ENCODE peak calls at places on chromosomes 13 and 19, in four cellular contexts. I, K, D and M are unnamed samples.
A peak's percentile ranks its signal among the peaks of the same experiment; 100 is the strongest.

GRCh38 chr13:110250258-110250891 is 56.6 kb downstream of the COL4A1 start:
- DNase-seq in I (peak; percentile 71), D (peak; percentile 71), K (no peak), M (no peak)

GRCh38 chr19:23823952-23824389 is 65.3 kb upstream of the ZNF681 start:
- DNase-seq in D (no peak), I (no peak), K (no peak), M (peak; percentile 17)

GRCh38 chr13:111664060-111664459 is 343.6 kb downstream of the TEX29 start:
- DNase-seq in D (no peak), K (no peak), I (no peak), M (no peak)

GRCh38 chr13:73261739-73262216 is 203.0 kb downstream of the KLF5 start:
- DNase-seq in K (no peak), D (no peak), I (no peak), M (peak; percentile 12)

GRCh38 chr19:39389621-39390414 is 1.1 kb downstream of the PAF1 start:
- DNase-seq in I (no peak), D (no peak), K (no peak), M (no peak)

GRCh38 chr19:32688315-32688714 is 3.3 kb upstream of the NUDT19 start:
- DNase-seq in D (peak; percentile 29), K (no peak), I (no peak), M (no peak)

GRCh38 chr13:21219044-21219381 is 42.6 kb downstream of the MRPL57 start:
- DNase-seq in I (no peak), K (no peak), D (no peak), M (no peak)

GRCh38 chr13:77143325-77143907 is 116.5 kb upstream of the FBXL3 start:
- DNase-seq in D (no peak), K (no peak), I (no peak), M (no peak)

GRCh38 chr13:99124695-99125334 is 75.8 kb upstream of the UBAC2 start:
- DNase-seq in I (no peak), D (no peak), K (no peak), M (no peak)

DNA sequence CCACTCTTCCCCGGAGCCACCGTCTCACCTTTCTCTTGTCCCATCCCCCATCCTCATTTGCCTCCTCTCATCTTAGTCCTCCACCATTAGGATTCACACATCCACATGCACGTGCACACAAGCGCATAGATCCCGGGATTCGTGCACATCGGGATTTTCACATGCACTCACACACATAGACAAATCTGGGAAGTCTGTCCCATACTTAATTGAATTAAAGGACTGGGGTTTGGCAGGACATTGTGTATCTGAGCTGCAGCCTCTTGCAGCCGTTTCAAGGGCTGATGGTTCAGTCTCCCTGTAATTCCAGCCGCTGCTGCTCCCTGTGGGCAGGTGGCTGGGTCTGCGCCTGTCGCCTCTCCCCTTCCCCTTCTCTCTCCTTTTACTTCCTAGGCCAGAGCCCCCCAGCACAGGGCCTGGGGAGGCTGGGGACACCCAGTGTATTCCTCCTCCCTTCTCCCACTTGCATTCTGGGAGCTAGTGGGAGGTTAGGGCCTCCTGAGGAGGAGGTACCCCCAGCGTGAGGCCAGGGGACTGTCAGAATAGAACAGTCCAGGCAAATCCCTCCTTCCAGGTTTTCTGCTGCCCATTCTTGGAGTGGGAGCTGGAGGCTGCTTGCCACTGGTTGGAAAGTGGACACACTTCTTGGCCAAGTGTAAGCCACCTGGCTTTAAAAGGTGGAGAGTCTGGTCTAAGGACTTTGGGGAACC is 43.6 kb downstream of the LYL1 start:
- DNase-seq in I (no peak), K (no peak), D (no peak), M (peak; percentile 48)
- TF ChIP-seq CTCF in I (peak; percentile 7), K (no peak), D (peak; percentile 33), M (peak; percentile 24)

GRCh38 chr19:8000298-8001038 is 5.0 kb downstream of the ELAVL1 start:
- DNase-seq in I (no peak), D (no peak), K (no peak), M (no peak)
- H3K4me1 ChIP-seq in I (peaks cover 26% of the 10 kb centered on the region), D (peaks cover 86% of the 10 kb centered on the region), K (peaks cover 15% of the 10 kb centered on the region), M (no peaks in the 10 kb centered on the region)

GRCh38 chr13:45718063-45718462 is 15.9 kb downstream of the CBY2 start:
- DNase-seq in D (no peak), K (no peak), I (no peak), M (no peak)
- TF ChIP-seq CTCF in D (peak; percentile 21), K (no peak), I (no peak), M (peak; percentile 56)

DNA sequence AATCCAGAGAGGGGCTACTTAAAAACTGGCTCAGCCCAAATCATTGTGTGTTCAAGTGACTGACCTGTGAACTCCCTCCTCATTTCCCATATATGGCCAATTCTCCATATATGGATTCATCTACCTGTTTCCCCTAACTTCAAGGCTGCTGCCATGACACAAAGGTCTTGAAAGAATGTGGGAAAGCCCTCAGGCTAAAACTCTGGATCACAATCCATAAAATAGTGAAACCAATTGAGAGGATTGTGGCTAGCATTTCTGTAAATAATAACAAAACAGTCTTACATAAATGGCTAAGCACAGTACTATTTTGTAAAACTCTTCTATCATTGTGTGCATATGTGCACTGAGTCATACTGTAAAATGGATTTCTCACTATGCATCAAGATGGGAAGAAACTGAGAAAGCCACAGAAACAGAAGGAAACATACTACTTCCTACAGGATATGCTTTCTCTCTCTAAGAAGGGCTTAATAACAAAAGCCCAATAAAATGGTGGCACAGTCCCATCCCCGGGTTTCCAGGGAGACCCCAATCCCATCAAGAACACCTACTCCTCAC is 80.5 kb downstream of the FOXO1 start:
- DNase-seq in D (no peak), I (no peak), K (no peak), M (no peak)
- H3K4me1 ChIP-seq in D (peaks cover 77% of the 10 kb centered on the region), I (no peaks in the 10 kb centered on the region), K (peaks cover 5% of the 10 kb centered on the region), M (peaks cover 11% of the 10 kb centered on the region)

GRCh38 chr19:7534531-7534980 is 961 bp upstream of the PNPLA6 start:
- DNase-seq in D (peak; percentile 63), K (peak; percentile 79), I (peak; percentile 80), M (peak; percentile 71)
- TF ChIP-seq CTCF in D (no peak), K (no peak), I (no peak), M (peak; percentile 18)